ENCODE peak calls at places on chromosome X, in six cellular contexts. One of them, this sample, is unnamed.

GRCh38 chrX:130539721-130540321 is 138.0 kb downstream of the RBMX2 start:
- DNase-seq in WERI-Rb-1: peak; percentile 51
- DNase-seq in lung: peak; percentile 51
- DNase-seq in GM23248: peak; percentile 71
- DNase-seq in OCI-LY7: peak; percentile 50
- DNase-seq in NT2/D1: peak; percentile 22
- DNase-seq in this sample: peak; percentile 66

GRCh38 chrX:101357166-101357795 is 8.7 kb upstream of the TIMM8A start:
- DNase-seq in OCI-LY7: peak; percentile 49
- DNase-seq in lung: no peak
- DNase-seq in WERI-Rb-1: no peak
- DNase-seq in GM23248: peak; percentile 24
- DNase-seq in NT2/D1: no peak
- DNase-seq in this sample: no peak

GRCh38 chrX:258291-259040 is 22.7 kb upstream of the PLCXD1 start:
- DNase-seq in GM23248: no peak
- DNase-seq in OCI-LY7: no peak
- DNase-seq in WERI-Rb-1: peak; percentile 4
- DNase-seq in NT2/D1: no peak
- DNase-seq in lung: no peak
- DNase-seq in this sample: no peak

GRCh38 chrX:37594755-37595382 is 23.4 kb downstream of the LANCL3 start:
- DNase-seq in lung: no peak
- DNase-seq in OCI-LY7: no peak
- DNase-seq in NT2/D1: no peak
- DNase-seq in WERI-Rb-1: no peak
- DNase-seq in GM23248: no peak
- DNase-seq in this sample: no peak

GRCh38 chrX:103878466-103879151 is 46.6 kb upstream of the RAB9B start:
- DNase-seq in OCI-LY7: no peak
- DNase-seq in NT2/D1: peak; percentile 52
- DNase-seq in lung: no peak
- DNase-seq in WERI-Rb-1: no peak
- DNase-seq in GM23248: peak; percentile 75
- DNase-seq in this sample: no peak

GRCh38 chrX:70508296-70508911 is 63.8 kb downstream of the DLG3 start:
- DNase-seq in lung: no peak
- DNase-seq in NT2/D1: peak; percentile 11
- DNase-seq in OCI-LY7: no peak
- DNase-seq in WERI-Rb-1: peak; percentile 31
- DNase-seq in GM23248: peak; percentile 24
- DNase-seq in this sample: no peak

GRCh38 chrX:100413231-100413630 is 3.2 kb upstream of the PCDH19 start:
- DNase-seq in GM23248: peak; percentile 77
- DNase-seq in WERI-Rb-1: peak; percentile 25
- DNase-seq in lung: no peak
- DNase-seq in OCI-LY7: peak; percentile 38
- DNase-seq in NT2/D1: peak; percentile 56
- DNase-seq in this sample: peak; percentile 38

GRCh38 chrX:109440475-109440874 is 41.4 kb downstream of the GUCY2F start:
- DNase-seq in lung: no peak
- DNase-seq in OCI-LY7: peak; percentile 2
- DNase-seq in NT2/D1: no peak
- DNase-seq in WERI-Rb-1: no peak
- DNase-seq in GM23248: no peak
- DNase-seq in this sample: no peak

GRCh38 chrX:122504026-122504425 is 680.1 kb upstream of the GRIA3 start:
- DNase-seq in NT2/D1: no peak
- DNase-seq in OCI-LY7: no peak
- DNase-seq in lung: no peak
- DNase-seq in WERI-Rb-1: no peak
- DNase-seq in GM23248: peak; percentile 25
- DNase-seq in this sample: no peak

DNA sequence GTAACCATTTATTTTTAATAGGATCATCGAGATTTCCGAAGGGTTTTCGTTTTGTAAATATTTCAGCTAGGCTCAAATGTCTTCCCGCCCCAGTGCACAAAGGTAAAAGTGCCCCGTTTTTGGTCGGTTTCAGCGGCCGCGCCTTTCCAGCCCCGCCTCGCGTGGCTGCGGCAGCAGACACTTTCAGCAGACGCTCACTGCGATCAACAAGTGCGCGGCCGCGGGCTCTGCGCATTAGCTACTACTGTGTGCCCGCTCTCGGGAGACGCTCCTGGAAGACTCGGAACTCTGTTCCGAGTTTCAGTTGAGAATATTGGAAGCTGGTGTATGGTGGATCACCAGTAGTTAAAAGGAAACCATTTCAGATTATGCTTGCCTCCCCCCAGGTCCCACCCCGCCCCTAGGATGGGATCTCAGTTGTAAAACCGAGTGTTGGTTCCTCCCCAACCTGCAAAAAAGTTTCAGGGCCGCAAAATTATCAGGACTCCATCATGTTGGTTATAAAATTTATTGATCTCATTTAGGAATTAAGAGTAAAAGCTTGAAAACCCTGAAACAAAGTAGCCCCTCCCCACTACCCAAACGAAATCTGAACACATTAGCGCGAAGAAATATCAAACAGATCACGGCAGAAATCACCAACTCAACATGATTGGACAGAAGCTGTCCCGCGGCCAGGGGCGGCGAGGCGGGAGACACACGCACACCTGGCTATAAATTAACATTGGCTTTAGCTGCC is 2.2 kb downstream of the SOX3 start:
- DNase-seq in WERI-Rb-1: no peak
- DNase-seq in lung: no peak
- DNase-seq in GM23248: peak; percentile 31
- DNase-seq in NT2/D1: no peak
- DNase-seq in OCI-LY7: no peak
- DNase-seq in this sample: no peak
- H3K4me3 ChIP-seq in WERI-Rb-1: no peak overlapping the region
- H3K4me3 ChIP-seq in lung: no peak overlapping the region
- H3K4me3 ChIP-seq in GM23248: no peak overlapping the region
- H3K4me3 ChIP-seq in NT2/D1: no peak overlapping the region
- H3K4me3 ChIP-seq in OCI-LY7: no peak overlapping the region
- H3K4me3 ChIP-seq in this sample: no peak overlapping the region

DNA sequence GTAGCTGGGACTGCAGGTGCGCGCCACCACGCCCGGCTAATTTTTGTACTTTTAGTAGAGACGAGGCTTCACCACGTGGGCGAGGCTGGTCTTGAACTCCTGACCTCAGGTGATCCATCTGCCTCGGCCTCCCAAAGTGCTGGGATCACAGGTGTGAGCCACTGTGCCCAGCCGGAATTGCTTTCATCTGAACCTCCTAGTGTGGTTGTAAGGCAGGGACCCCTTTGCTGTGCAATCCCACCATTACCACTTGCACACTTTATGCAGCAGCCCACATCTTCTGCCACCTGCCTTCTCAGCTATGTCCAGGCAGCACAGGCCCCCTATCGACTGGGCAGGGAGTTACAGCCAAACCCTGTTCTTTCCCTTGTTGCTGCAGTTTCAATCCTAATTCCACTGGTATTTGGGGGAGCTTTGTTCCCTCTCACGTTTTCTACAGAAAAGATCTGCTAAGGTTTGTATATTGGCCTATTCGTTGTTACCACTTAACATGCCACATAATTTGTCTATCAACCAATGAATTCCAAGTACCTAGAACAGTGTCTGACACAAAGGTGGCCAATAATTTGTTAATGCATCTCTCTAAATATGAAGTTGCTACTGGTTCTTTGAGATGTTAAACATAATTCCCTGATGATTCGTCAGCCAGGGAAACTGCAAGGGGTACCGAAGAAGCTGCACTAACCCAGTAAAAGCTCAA is 6.5 kb downstream of the RPL39 start:
- DNase-seq in lung: no peak
- DNase-seq in GM23248: peak; percentile 35
- DNase-seq in WERI-Rb-1: peak; percentile 33
- DNase-seq in NT2/D1: no peak
- DNase-seq in OCI-LY7: peak; percentile 27
- DNase-seq in this sample: peak; percentile 64
- H3K36me3 ChIP-seq in lung: peaks cover 5% of the 10 kb centered on the region
- H3K36me3 ChIP-seq in GM23248: peaks cover 20% of the 10 kb centered on the region
- H3K36me3 ChIP-seq in WERI-Rb-1: peaks cover 70% of the 10 kb centered on the region
- H3K36me3 ChIP-seq in NT2/D1: peaks cover 90% of the 10 kb centered on the region
- H3K36me3 ChIP-seq in OCI-LY7: peaks cover 89% of the 10 kb centered on the region
- H3K36me3 ChIP-seq in this sample: peaks cover 21% of the 10 kb centered on the region

GRCh38 chrX:153829799-153830631 is at the start of gene PDZD4:
- DNase-seq in WERI-Rb-1: no peak
- DNase-seq in OCI-LY7: no peak
- DNase-seq in GM23248: peak; percentile 9
- DNase-seq in lung: no peak
- DNase-seq in NT2/D1: no peak
- DNase-seq in this sample: no peak
- H3K4me3 ChIP-seq in WERI-Rb-1: peak within 1 kb of the TSS; percentile 66
- H3K4me3 ChIP-seq in OCI-LY7: no peak within 1 kb of the TSS
- H3K4me3 ChIP-seq in GM23248: peak within 1 kb of the TSS; percentile 29
- H3K4me3 ChIP-seq in lung: no peak within 1 kb of the TSS
- H3K4me3 ChIP-seq in NT2/D1: peak within 1 kb of the TSS; percentile 45
- H3K4me3 ChIP-seq in this sample: peak within 1 kb of the TSS; percentile 38

GRCh38 chrX:106566362-106566761 is 45.4 kb upstream of the RADX start:
- DNase-seq in lung: no peak
- DNase-seq in WERI-Rb-1: no peak
- DNase-seq in NT2/D1: no peak
- DNase-seq in GM23248: no peak
- DNase-seq in OCI-LY7: no peak
- DNase-seq in this sample: no peak
- H3K36me3 ChIP-seq in lung: no peaks in the 10 kb centered on the region
- H3K36me3 ChIP-seq in WERI-Rb-1: no peaks in the 10 kb centered on the region
- H3K36me3 ChIP-seq in NT2/D1: no peaks in the 10 kb centered on the region
- H3K36me3 ChIP-seq in GM23248: no peaks in the 10 kb centered on the region
- H3K36me3 ChIP-seq in OCI-LY7: no peaks in the 10 kb centered on the region
- H3K36me3 ChIP-seq in this sample: no peaks in the 10 kb centered on the region

DNA sequence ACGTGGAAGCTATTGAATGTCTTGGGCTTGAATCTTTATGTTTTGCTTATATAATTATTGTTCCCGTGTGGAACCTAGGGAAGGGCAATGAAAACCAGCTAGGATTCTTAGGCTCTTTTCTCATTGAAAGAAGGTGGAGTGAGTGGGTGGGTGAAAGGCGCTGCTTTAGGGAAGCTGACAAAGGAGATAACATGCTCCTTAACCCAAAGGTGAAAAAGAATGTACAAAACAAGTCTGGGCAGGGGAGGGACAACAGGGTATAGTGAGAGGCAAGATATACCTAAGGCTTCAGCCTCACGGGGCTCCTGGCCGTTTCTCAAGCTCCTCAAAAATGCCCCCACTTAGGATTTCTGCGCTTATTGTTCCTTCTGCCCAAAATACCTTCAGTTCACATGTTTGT is 1.8 kb downstream of the SH2D1A start:
- DNase-seq in NT2/D1: no peak
- DNase-seq in lung: no peak
- DNase-seq in GM23248: no peak
- DNase-seq in WERI-Rb-1: no peak
- DNase-seq in OCI-LY7: no peak
- DNase-seq in this sample: no peak
- H3K4me3 ChIP-seq in NT2/D1: no peak overlapping the region
- H3K4me3 ChIP-seq in lung: no peak overlapping the region
- H3K4me3 ChIP-seq in GM23248: no peak overlapping the region
- H3K4me3 ChIP-seq in WERI-Rb-1: no peak overlapping the region
- H3K4me3 ChIP-seq in OCI-LY7: peak overlapping the region; percentile 51
- H3K4me3 ChIP-seq in this sample: no peak overlapping the region

DNA sequence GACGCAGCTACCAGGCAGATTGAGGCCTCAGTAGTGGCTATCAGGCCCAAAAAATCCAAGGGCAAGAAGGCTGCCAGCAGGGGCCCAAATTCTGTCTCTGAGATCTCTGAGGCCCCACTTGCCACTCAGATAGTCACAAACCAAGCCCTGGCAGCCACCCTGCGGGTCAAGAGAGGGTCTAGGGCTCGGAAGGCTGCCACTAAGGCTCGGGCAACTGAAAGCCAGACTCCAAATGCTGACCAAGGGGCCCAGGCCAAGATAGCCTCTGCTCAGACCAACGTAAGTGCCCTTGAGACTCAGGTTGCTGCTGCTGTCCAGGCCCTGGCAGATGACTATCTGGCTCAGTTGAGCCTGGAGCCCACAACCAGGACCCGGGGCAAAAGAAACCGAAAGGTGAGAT is 2.8 kb downstream of the TRO start:
- DNase-seq in lung: no peak
- DNase-seq in OCI-LY7: no peak
- DNase-seq in NT2/D1: no peak
- DNase-seq in WERI-Rb-1: no peak
- DNase-seq in GM23248: no peak
- DNase-seq in this sample: no peak
- H3K36me3 ChIP-seq in lung: no peaks in the 10 kb centered on the region
- H3K36me3 ChIP-seq in OCI-LY7: no peaks in the 10 kb centered on the region
- H3K36me3 ChIP-seq in NT2/D1: peaks cover 63% of the 10 kb centered on the region
- H3K36me3 ChIP-seq in WERI-Rb-1: no peaks in the 10 kb centered on the region
- H3K36me3 ChIP-seq in GM23248: no peaks in the 10 kb centered on the region
- H3K36me3 ChIP-seq in this sample: no peaks in the 10 kb centered on the region